ENCODE peak calls at places on chromosomes 2 and 18, in four cellular contexts. C is IMR-90, W is K562, E is endothelial cell of umbilical vein. X is an unnamed sample.

GRCh38 chr18:49560277-49561126 is 1.4 kb upstream of the LIPG start:
- DNase-seq in C (no peak), W (no peak), E (peak; percentile 23), X (no peak)

GRCh38 chr2:68741238-68741637 is 6.6 kb downstream of the ARHGAP25 start:
- DNase-seq in C (no peak), W (no peak), E (no peak), X (no peak)

GRCh38 chr2:127771756-127772155 is 39.2 kb downstream of the WDR33 start:
- DNase-seq in C (peak; percentile 70), W (no peak), E (peak; percentile 10), X (peak; percentile 55)

GRCh38 chr2:213001285-213001910 is 150.0 kb downstream of the IKZF2 start:
- DNase-seq in C (no peak), W (no peak), E (no peak), X (no peak)

GRCh38 chr2:101751875-101752619 is 54.5 kb downstream of the MAP4K4 start:
- DNase-seq in C (no peak), W (no peak), E (no peak), X (no peak)

GRCh38 chr2:233799716-233800115 is 21.6 kb downstream of the MROH2A start:
- DNase-seq in C (no peak), W (no peak), E (no peak), X (no peak)

GRCh38 chr2:138059487-138059886 is 95.2 kb downstream of the HNMT start:
- DNase-seq in C (no peak), W (no peak), E (peak; percentile 1), X (no peak)

GRCh38 chr2:113407446-113408099 is 29.9 kb upstream of the ZNG1B start:
- DNase-seq in C (peak; percentile 13), W (no peak), E (no peak), X (no peak)

GRCh38 chr2:11872247-11872947 is 126.0 kb downstream of the LPIN1 start:
- DNase-seq in C (peak; percentile 35), W (no peak), E (peak; percentile 81), X (no peak)

GRCh38 chr2:138215958-138216357 is 251.7 kb downstream of the HNMT start:
- DNase-seq in C (no peak), W (no peak), E (no peak), X (no peak)

GRCh38 chr2:162926907-162927306 is 88.3 kb upstream of the KCNH7 start:
- DNase-seq in C (no peak), W (no peak), E (no peak), X (no peak)

GRCh38 chr2:187302619-187303018 is 145.4 kb downstream of the CALCRL start:
- DNase-seq in C (peak; percentile 36), W (no peak), E (peak; percentile 97), X (no peak)

GRCh38 chr2:47060652-47061170 is 94.4 kb downstream of the STPG4 start:
- DNase-seq in C (no peak), W (no peak), E (no peak), X (no peak)

GRCh38 chr2:70785137-70785911 is 5.1 kb downstream of the FIGLA start:
- DNase-seq in C (no peak), W (peak; percentile 61), E (peak; percentile 33), X (no peak)

GRCh38 chr2:218217366-218218309 is 649 bp downstream of the ARPC2 start:
- DNase-seq in C (peak; percentile 23), W (no peak), E (peak; percentile 45), X (no peak)

GRCh38 chr2:178700922-178701342 is 106.3 kb downstream of the TTN start:
- DNase-seq in C (peak; percentile 35), W (peak; percentile 46), E (peak; percentile 19), X (no peak)

GRCh38 chr18:48817021-48817461 is 133.7 kb downstream of the SMAD7 start:
- DNase-seq in C (no peak), W (no peak), E (no peak), X (no peak)

GRCh38 chr2:104378853-104379374 is 475.0 kb upstream of the POU3F3 start:
- DNase-seq in C (no peak), W (no peak), E (no peak), X (no peak)

GRCh38 chr18:78082776-78083175 is 833.1 kb downstream of the GALR1 start:
- DNase-seq in C (no peak), W (no peak), E (no peak), X (no peak)

GRCh38 chr2:23588788-23589187 is 203.8 kb downstream of the KLHL29 start:
- DNase-seq in C (peak; percentile 9), W (no peak), E (no peak), X (no peak)

GRCh38 chr2:213246665-213247281 is 37.5 kb upstream of the SPAG16 start:
- DNase-seq in C (peak; percentile 64), W (peak; percentile 7), E (peak; percentile 54), X (no peak)

GRCh38 chr2:1618974-1619373 is 125.3 kb downstream of the PXDN start:
- DNase-seq in C (no peak), W (no peak), E (no peak), X (no peak)

DNA sequence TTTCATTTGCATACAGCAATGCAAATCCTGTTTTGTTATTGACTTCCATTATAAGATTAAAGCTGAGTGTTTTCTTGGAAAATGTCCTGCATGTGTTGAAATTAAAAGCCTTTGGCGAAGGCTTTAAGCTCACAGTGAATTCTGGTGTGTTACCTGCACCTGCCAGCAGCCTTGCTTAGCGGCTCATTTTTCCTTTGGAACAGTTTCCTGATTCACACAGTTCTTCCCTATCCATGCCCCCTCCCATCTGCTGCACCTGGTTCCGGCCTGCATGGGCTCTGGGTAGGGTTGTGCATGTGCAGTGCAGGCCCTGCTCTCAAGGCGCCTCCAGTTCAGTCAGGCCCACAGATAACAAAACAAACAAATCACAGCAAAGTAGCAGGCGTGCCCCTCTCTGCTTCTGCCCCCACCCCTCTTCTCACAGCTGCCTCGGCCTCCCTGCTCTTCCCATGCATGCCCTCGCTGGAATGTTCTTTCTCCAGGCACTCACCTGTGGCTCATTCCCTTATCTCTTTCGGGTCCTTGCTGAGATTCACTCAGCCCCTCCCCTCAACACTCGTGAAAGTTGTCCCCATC is 15.8 kb downstream of the MTCL1 start:
- DNase-seq in C (no peak), W (no peak), E (no peak), X (no peak)
- H3K9me1 ChIP-seq in C (peaks cover 30% of the 10 kb centered on the region), W (no peaks in the 10 kb centered on the region), E (no peaks in the 10 kb centered on the region), X (no peaks in the 10 kb centered on the region)

DNA sequence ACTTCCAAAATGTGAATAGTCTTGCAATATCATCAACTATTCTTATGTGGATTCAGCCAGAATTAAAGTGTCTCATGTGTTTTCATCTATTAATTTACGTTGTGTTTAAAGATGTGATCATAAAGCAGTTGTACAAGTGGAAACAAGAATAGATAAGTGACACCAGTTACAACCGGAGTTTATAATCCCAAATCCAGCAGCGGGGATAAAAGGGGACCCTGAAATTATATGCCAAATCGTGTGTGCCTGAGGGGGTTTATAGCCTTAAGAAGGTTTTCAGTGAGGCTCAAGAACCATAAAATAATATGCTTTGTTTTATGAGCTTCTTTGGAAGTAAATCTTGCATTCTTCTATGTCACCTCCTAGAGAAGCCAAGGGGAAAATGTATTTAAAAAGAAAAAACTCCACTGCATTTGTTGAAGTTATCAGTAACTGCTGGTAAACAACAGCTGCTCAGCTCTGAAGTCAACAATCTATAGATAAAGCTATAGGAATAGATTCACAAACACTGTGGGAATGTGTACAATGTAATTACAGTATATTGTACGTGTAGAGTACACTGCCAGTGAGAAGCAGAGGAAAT is 25.8 kb upstream of the MAP3K20 start:
- DNase-seq in C (no peak), W (no peak), E (peak; percentile 3), X (no peak)
- H2AFZ ChIP-seq in C (no peak overlapping the region), W (no peak overlapping the region), E (peak overlapping the region; percentile 9), X (peak overlapping the region; percentile 32)

GRCh38 chr2:226490172-226490571 is 309.4 kb downstream of the IRS1 start:
- DNase-seq in C (peak; percentile 59), W (no peak), E (no peak), X (no peak)

GRCh38 chr2:226489765-226490164 is 309.9 kb downstream of the IRS1 start:
- DNase-seq in C (peak; percentile 94), W (no peak), E (no peak), X (no peak)

DNA sequence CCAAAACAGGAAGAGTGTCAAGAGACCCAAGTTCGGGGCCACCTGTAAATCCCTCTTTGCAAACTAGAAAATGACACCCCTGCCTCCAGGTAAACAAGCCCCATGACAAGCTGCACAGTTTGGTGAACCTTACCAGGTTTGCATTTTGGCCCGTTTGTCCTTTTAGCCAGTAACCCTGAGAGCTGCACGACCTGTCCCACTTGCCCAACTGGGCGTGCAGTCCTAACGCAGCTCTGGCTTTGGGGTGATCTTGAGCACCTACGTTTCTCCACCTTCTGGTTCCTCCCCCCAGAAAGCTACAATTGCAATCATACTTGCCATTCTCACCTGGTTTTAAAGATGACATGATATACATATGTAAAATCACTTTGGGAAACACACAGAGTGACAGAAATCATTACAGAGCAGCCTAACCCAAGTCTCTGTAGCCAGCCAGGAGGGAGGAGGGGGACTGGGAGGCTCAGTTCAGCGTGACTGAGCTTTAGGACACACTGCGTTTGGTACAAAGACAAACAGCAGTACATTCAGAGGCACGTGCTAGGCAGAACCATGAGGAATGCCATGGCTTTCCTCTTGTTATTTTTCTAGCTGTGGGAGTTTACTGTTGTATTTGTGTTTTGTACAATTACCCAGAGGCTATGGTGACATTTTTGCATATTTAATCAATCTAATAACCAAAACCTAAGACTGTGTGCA is 304.0 kb downstream of the IRS1 start:
- DNase-seq in C (no peak), W (no peak), E (no peak), X (no peak)
- H3K9me1 ChIP-seq in C (no peaks in the 10 kb centered on the region), W (no peaks in the 10 kb centered on the region), E (no peaks in the 10 kb centered on the region), X (no peaks in the 10 kb centered on the region)

GRCh38 chr18:59266019-59266369 is 7.3 kb downstream of the RAX start:
- DNase-seq in C (no peak), W (no peak), E (no peak), X (no peak)
- H2AFZ ChIP-seq in C (no peak overlapping the region), W (no peak overlapping the region), E (no peak overlapping the region), X (no peak overlapping the region)

GRCh38 chr2:241047253-241048010 is 49.0 kb downstream of the SNED1 start:
- DNase-seq in C (no peak), W (no peak), E (no peak), X (no peak)

GRCh38 chr2:241048949-241049343 is 50.5 kb downstream of the SNED1 start:
- DNase-seq in C (no peak), W (no peak), E (no peak), X (no peak)

GRCh38 chr2:241049739-241050623 is 51.6 kb downstream of the SNED1 start:
- DNase-seq in C (no peak), W (peak; percentile 59), E (peak; percentile 8), X (no peak)

GRCh38 chr2:241050624-241051577 is 51.2 kb downstream of the MTERF4 start:
- DNase-seq in C (no peak), W (no peak), E (no peak), X (no peak)

DNA sequence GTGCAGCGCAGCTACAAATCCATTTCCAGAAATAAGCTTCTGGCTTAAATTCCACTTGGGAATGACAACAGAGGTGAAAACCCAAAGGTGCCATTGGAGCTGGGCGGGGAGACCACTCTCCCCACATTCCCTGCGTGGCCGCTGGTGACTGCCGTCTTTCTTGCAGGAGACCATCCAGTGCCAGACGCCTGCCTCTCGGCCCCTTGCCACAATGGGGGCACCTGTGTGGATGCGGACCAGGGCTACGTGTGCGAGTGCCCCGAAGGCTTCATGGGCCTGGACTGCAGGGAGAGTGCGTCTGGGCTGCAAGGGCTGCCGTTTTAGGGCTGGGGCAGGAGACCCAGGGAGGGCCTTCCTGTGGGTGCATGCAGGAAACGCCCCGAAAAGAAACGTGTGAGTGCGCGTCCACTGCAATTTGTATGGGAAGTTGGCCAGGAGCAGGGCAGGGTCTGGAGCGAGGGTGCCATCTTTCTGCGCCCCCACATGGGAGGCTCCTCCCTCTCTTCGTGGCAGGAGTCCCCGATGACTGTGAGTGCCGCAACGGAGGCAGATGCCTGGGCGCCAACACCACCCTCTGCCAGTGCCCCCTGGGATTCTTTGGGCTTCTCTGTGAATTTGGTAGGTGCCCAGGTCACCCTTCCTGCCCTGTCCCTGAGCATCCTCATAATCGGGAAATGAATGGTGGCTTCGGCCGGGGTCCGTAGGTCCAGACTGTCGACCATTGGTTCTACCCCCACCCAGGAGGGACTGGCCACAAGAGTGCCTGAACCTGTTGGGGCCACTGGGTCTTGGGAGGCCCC is 49.9 kb downstream of the SNED1 start:
- DNase-seq in C (no peak), W (no peak), E (no peak), X (no peak)
- H3K9me1 ChIP-seq in C (no peaks in the 10 kb centered on the region), W (no peaks in the 10 kb centered on the region), E (no peaks in the 10 kb centered on the region), X (no peaks in the 10 kb centered on the region)